ENCODE peak calls at places on chromosomes 1 and 21, in seven cellular contexts. I is mesenchymal stem cell, V is IMR-90, P is H9, S is mesendoderm, X is trophoblast cell, B is H1. O is an unnamed sample.

GRCh38 chr1:46517010-46517600 is 27.5 kb downstream of the DMBX1 start:
- DNase-seq in S (peak), P (peak), B (peak), I (no peak), X (no peak), V (no peak), O (peak)

GRCh38 chr1:209653915-209654351 is 1.7 kb upstream of the LAMB3 start:
- DNase-seq in X (no peak), P (no peak), I (no peak), S (no peak), B (no peak), V (no peak), O (no peak)

GRCh38 chr1:155195201-155196102 is 12.2 kb downstream of the THBS3 start:
- DNase-seq in S (no peak), I (peak), X (no peak), B (no peak), V (peak), P (no peak), O (no peak)

GRCh38 chr1:100538935-100539835 is 1.2 kb downstream of the GPR88 start:
- DNase-seq in X (no peak), S (peak), V (peak), P (peak), I (no peak), B (no peak), O (peak)

GRCh38 chr21:23475518-23476189 is 2131.6 kb downstream of the MRPL39 start:
- DNase-seq in B (no peak), P (no peak), S (no peak), I (no peak), X (peak), V (no peak), O (no peak)

GRCh38 chr1:112515311-112516009 is 6.7 kb downstream of the WNT2B start:
- DNase-seq in V (peak), S (peak), X (no peak), I (peak), B (no peak), P (peak), O (peak)

GRCh38 chr1:147080013-147080661 is 92.1 kb downstream of the PRKAB2 start:
- DNase-seq in B (no peak), X (no peak), P (no peak), V (no peak), I (no peak), S (peak), O (no peak)

GRCh38 chr21:31986035-31986856 is 113.4 kb downstream of the HUNK start:
- DNase-seq in X (no peak), P (no peak), S (no peak), B (no peak), V (no peak), I (no peak), O (no peak)

GRCh38 chr1:40300651-40301050 is 16.4 kb downstream of the COL9A2 start:
- DNase-seq in P (no peak), S (no peak), I (no peak), X (no peak), V (no peak), B (no peak), O (no peak)

GRCh38 chr21:25307489-25307888 is 299.8 kb downstream of the MRPL39 start:
- DNase-seq in B (no peak), V (peak), P (no peak), X (no peak), S (no peak), I (no peak), O (no peak)

GRCh38 chr1:77271851-77272250 is 10.0 kb upstream of the AK5 start:
- DNase-seq in P (no peak), B (no peak), V (peak), S (no peak), X (no peak), I (peak), O (no peak)

GRCh38 chr1:54273092-54273836 is 73.3 kb downstream of the MRPL37 start:
- DNase-seq in X (no peak), V (peak), B (no peak), P (peak), S (peak), I (peak), O (peak)

GRCh38 chr1:210554382-210554781 is 225.7 kb downstream of the HHAT start:
- DNase-seq in I (no peak), P (no peak), S (no peak), V (no peak), X (no peak), B (no peak), O (no peak)

GRCh38 chr1:31095298-31095981 is 29.9 kb upstream of the PUM1 start:
- DNase-seq in P (no peak), S (no peak), B (no peak), I (peak), X (no peak), V (peak), O (no peak)

GRCh38 chr1:150168960-150169565 is 19.3 kb downstream of the PLEKHO1 start:
- DNase-seq in B (no peak), P (peak), V (peak), S (peak), I (peak), X (peak), O (no peak)

GRCh38 chr1:109618614-109619404 is 607 bp downstream of the GNAT2 start:
- DNase-seq in P (no peak), S (no peak), B (no peak), V (no peak), I (no peak), X (no peak), O (no peak)

GRCh38 chr21:31988492-31989285 is 115.9 kb downstream of the HUNK start:
- DNase-seq in I (peak), B (no peak), P (no peak), X (no peak), V (peak), S (peak), O (no peak)

GRCh38 chr1:39395357-39395831 is 96.0 kb upstream of the BMP8A start:
- DNase-seq in S (peak), P (no peak), V (peak), X (no peak), B (no peak), I (peak), O (no peak)

GRCh38 chr1:206081811-206082210 is 28.8 kb downstream of the RHEX start:
- DNase-seq in S (no peak), B (no peak), V (no peak), P (no peak), I (no peak), X (no peak), O (no peak)

GRCh38 chr1:156658945-156659574 is 17.1 kb downstream of the BCAN start:
- DNase-seq in V (no peak), X (no peak), I (no peak), S (no peak), B (no peak), P (no peak), O (no peak)

GRCh38 chr1:93728480-93729131 is 47.0 kb upstream of the BCAR3 start:
- DNase-seq in B (no peak), X (no peak), I (no peak), S (no peak), P (no peak), V (no peak), O (no peak)

GRCh38 chr1:205568469-205569361 is 63.1 kb downstream of the ELK4 start:
- DNase-seq in S (no peak), P (no peak), I (no peak), B (no peak), X (no peak), V (no peak), O (no peak)

GRCh38 chr1:225448146-225448805 is 20.4 kb upstream of the LBR start:
- DNase-seq in P (no peak), X (no peak), V (no peak), B (no peak), I (no peak), S (no peak), O (no peak)

GRCh38 chr1:201230676-201231075 is 40.1 kb downstream of the IGFN1 start:
- DNase-seq in I (no peak), P (no peak), V (no peak), X (no peak), B (no peak), S (no peak), O (no peak)

GRCh38 chr1:201228011-201228983 is 37.7 kb downstream of the IGFN1 start:
- DNase-seq in I (no peak), X (no peak), P (no peak), V (no peak), B (no peak), S (no peak), O (no peak)

GRCh38 chr1:201226859-201227488 is 36.4 kb downstream of the IGFN1 start:
- DNase-seq in S (no peak), P (peak), X (no peak), V (no peak), I (no peak), B (no peak), O (no peak)

GRCh38 chr1:201229771-201230635 is 39.4 kb downstream of the IGFN1 start:
- DNase-seq in V (peak), X (peak), B (no peak), I (no peak), P (no peak), S (peak), O (no peak)

GRCh38 chr1:201229095-201229494 is 38.5 kb downstream of the IGFN1 start:
- DNase-seq in B (no peak), I (no peak), X (no peak), V (no peak), P (no peak), S (no peak), O (no peak)
- H4K8ac ChIP-seq in B (peak), I (no peak), X (no peak), V (no peak), P (no peak), S (no peak), O (no peak)

DNA sequence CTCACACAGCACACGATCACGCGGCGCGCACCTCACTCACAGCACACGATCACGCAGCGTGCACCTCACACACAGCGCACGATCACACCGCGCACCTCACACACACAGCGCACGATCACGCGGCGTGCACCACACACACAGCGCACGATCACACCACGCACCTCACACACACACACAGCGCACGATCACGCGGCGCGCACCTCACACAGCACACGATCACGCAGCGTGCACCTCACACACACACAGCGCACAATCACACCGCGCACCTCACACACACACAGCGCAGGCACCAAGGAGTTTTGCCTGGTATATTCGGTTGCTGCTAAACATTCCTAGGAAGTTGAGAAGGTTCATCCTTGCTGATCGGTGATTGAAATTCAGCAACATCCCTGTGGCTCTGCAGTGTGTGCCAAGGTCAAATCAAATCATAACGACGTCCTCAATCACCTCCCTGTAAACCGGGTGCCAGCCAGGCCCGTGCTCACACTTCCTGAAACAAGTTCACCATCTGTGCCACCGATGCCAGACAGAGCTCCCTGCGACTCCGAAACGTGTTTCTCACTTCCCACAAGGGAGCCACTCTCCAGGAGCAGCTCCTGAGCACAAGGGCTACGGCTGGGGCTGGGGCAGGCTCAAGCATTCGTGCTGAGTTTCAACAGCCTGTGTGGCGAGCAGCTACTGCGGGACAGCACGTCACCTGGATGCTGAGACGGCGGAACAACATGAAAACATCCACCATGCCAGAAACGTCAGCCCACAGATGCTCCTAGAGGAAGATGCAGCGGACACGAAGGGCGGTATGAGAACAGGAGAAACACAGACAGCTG is 30.2 kb downstream of the WDR4 start:
- DNase-seq in S (no peak), I (no peak), P (no peak), B (no peak), X (no peak), V (no peak), O (no peak)
- H2BK120ac ChIP-seq in S (no peak), I (no peak), P (no peak), B (no peak), X (no peak), V (no peak), O (no peak)

GRCh38 chr21:26597981-26598380 is 24.9 kb upstream of the CYYR1 start:
- DNase-seq in V (no peak), S (no peak), X (no peak), P (no peak), B (no peak), I (no peak), O (no peak)
- H3K4me2 ChIP-seq in V (no peak), S (no peak), X (no peak), P (no peak), B (no peak), I (no peak), O (no peak)

DNA sequence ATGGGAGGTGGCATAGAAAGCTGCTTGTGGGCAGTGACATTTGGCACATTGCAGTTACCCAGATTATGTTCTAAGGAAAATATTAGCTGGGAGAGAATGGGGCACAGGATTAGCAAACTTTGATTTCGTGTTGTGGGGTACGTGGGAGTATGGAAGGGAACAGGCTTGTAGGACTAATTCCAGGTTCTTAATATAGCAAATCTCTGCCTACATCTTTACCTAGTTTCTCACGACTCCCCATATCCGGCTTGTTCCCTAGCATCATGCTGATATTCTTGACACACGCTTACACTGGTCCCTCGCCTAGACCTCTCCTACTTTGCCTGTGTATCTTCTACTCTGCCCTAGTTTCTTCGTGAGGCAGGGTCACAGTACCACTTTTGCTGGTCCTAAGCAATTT is 293.9 kb upstream of the PLXNA2 start:
- DNase-seq in V (no peak), S (no peak), P (no peak), X (no peak), I (no peak), B (no peak), O (no peak)
- H4K8ac ChIP-seq in V (no peak), S (no peak), P (no peak), X (no peak), I (no peak), B (no peak), O (no peak)

GRCh38 chr1:182453619-182454018 is 3.7 kb downstream of the RGSL1 start:
- DNase-seq in P (no peak), B (no peak), I (no peak), V (no peak), X (no peak), S (no peak), O (no peak)

GRCh38 chr1:182446033-182446669 is 3.8 kb upstream of the RGSL1 start:
- DNase-seq in B (no peak), P (peak), X (peak), I (peak), S (peak), V (peak), O (peak)

GRCh38 chr1:182444497-182444896 is 5.4 kb upstream of the RGSL1 start:
- DNase-seq in X (no peak), S (peak), V (no peak), P (peak), B (no peak), I (no peak), O (no peak)

GRCh38 chr1:182447660-182448059 is 2.3 kb upstream of the RGSL1 start:
- DNase-seq in B (no peak), V (no peak), S (no peak), P (no peak), I (no peak), X (peak), O (no peak)

GRCh38 chr1:182450087-182450486 is at the start of gene RGSL1:
- DNase-seq in V (no peak), I (no peak), P (no peak), X (no peak), S (peak), B (no peak), O (no peak)
- H2BK120ac ChIP-seq in V (no peak), I (no peak), P (no peak), X (no peak), S (no peak), B (no peak), O (no peak)

DNA sequence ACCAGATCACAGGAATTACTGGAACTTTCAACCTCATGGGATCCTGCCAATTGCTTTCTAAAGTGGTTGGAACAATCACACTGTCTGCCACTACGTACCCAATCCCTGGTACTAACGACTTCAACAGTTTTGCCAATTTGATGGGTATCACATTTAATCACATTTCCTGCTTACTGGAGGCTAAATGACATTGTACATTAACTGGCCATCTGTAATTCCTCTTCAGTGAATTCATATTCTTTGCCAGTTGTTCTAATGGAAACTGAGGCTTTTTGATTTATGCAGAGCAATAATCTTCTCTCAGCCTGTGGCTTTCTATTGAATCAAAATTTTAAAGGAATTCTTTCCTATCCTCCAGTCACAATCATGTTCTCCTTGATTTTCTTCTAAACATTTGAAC is 38.2 kb downstream of the LGALS8 start:
- DNase-seq in I (no peak), P (no peak), B (no peak), X (no peak), V (no peak), S (no peak), O (no peak)
- H3K4me2 ChIP-seq in I (no peak), P (no peak), B (no peak), X (no peak), V (no peak), S (no peak), O (no peak)

GRCh38 chr1:182195733-182196132 is 134.2 kb upstream of the ZNF648 start:
- DNase-seq in I (no peak), B (no peak), X (no peak), S (no peak), P (no peak), V (no peak), O (no peak)

GRCh38 chr1:182192215-182192614 is 130.7 kb upstream of the ZNF648 start:
- DNase-seq in V (no peak), B (no peak), P (no peak), I (no peak), S (no peak), X (no peak), O (no peak)

GRCh38 chr1:182196897-182197546 is 135.5 kb upstream of the ZNF648 start:
- DNase-seq in X (no peak), S (no peak), P (no peak), V (no peak), I (no peak), B (no peak), O (no peak)

GRCh38 chr1:182191716-182192115 is 130.2 kb upstream of the ZNF648 start:
- DNase-seq in X (no peak), I (no peak), B (no peak), P (no peak), V (no peak), S (no peak), O (no peak)

DNA sequence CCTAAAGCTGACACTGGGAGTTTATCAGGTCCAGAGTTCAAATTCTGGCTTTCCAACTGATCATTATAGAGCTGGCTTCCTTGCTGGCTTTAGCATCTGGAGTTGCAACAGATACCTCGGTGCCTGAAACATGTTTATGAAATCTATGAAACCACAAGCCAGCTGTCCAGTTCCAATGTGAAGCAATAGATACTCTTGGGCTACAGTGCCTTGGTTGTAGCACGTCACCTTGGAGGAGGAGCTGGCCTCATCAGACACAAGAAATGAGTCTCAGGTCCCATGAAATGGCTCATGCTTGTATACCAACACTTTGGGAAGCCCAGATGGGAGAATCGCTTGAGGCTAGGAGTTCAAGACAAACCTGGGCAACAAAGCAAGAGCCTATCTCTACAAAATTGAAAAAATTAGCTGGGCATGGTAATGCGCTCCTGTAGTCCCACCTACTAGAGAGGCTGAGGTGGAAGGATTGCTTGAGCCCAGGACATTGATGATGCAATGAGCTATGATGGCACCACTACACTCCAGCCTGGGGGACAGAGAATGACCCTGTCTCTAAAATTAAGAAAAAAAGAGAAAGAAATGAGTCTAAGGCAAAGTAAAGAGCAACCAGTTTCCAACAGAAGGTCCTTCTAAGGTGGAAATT is 132.5 kb upstream of the ZNF648 start:
- DNase-seq in P (no peak), V (peak), S (no peak), X (peak), I (peak), B (no peak), O (no peak)
- H4K8ac ChIP-seq in P (no peak), V (no peak), S (no peak), X (no peak), I (no peak), B (no peak), O (no peak)

GRCh38 chr1:47522890-47523811 is 85.3 kb downstream of the FOXD2 start:
- DNase-seq in X (no peak), S (no peak), P (no peak), V (no peak), I (no peak), B (no peak), O (no peak)

GRCh38 chr1:47523812-47524170 is 85.9 kb downstream of the FOXD2 start:
- DNase-seq in S (peak), B (no peak), I (no peak), X (no peak), V (no peak), P (no peak), O (no peak)

GRCh38 chr1:47521034-47521871 is 83.4 kb downstream of the FOXD2 start:
- DNase-seq in X (no peak), S (no peak), I (no peak), P (no peak), B (no peak), V (no peak), O (no peak)

GRCh38 chr1:47519491-47519890 is 81.6 kb downstream of the FOXD2 start:
- DNase-seq in X (no peak), P (no peak), I (no peak), V (no peak), B (no peak), S (no peak), O (no peak)

GRCh38 chr1:47519971-47520370 is 82.1 kb downstream of the FOXD2 start:
- DNase-seq in P (no peak), V (no peak), B (no peak), X (no peak), S (no peak), I (no peak), O (no peak)
- H2BK120ac ChIP-seq in P (no peak), V (no peak), B (no peak), X (no peak), S (no peak), I (no peak), O (no peak)